ENCODE peak calls at places on chromosomes 12 and 14, in seven cellular contexts. One of them, this sample, is unnamed.

GRCh38 chr14:89386214-89386886 is 30.7 kb downstream of the FOXN3 start:
- DNase-seq in dorsolateral prefrontal cortex: no peak
- DNase-seq in esophagus squamous epithelium: no peak
- DNase-seq in uterus: no peak
- DNase-seq in HCT116: no peak
- DNase-seq in CD8-positive, alpha-beta memory T cell: no peak
- DNase-seq in thoracic aorta: no peak
- DNase-seq in this sample: no peak

GRCh38 chr12:105279460-105280056 is 43.6 kb upstream of the APPL2 start:
- DNase-seq in dorsolateral prefrontal cortex: peak
- DNase-seq in esophagus squamous epithelium: no peak
- DNase-seq in uterus: no peak
- DNase-seq in HCT116: peak
- DNase-seq in CD8-positive, alpha-beta memory T cell: peak
- DNase-seq in thoracic aorta: no peak
- DNase-seq in this sample: no peak

GRCh38 chr14:34766611-34767010 is 52.2 kb upstream of the CFL2 start:
- DNase-seq in dorsolateral prefrontal cortex: no peak
- DNase-seq in esophagus squamous epithelium: no peak
- DNase-seq in uterus: no peak
- DNase-seq in HCT116: no peak
- DNase-seq in CD8-positive, alpha-beta memory T cell: no peak
- DNase-seq in thoracic aorta: no peak
- DNase-seq in this sample: no peak

GRCh38 chr14:61284001-61284400 is 2.9 kb upstream of the TMEM30B start:
- DNase-seq in dorsolateral prefrontal cortex: no peak
- DNase-seq in esophagus squamous epithelium: no peak
- DNase-seq in uterus: no peak
- DNase-seq in HCT116: no peak
- DNase-seq in CD8-positive, alpha-beta memory T cell: no peak
- DNase-seq in thoracic aorta: no peak
- DNase-seq in this sample: no peak

GRCh38 chr14:69652942-69653680 is 41.7 kb downstream of the SUSD6 start:
- DNase-seq in dorsolateral prefrontal cortex: no peak
- DNase-seq in esophagus squamous epithelium: no peak
- DNase-seq in uterus: no peak
- DNase-seq in HCT116: no peak
- DNase-seq in CD8-positive, alpha-beta memory T cell: no peak
- DNase-seq in thoracic aorta: no peak
- DNase-seq in this sample: peak

GRCh38 chr12:103852498-103852992 is 11.5 kb upstream of the NT5DC3 start:
- DNase-seq in dorsolateral prefrontal cortex: no peak
- DNase-seq in esophagus squamous epithelium: no peak
- DNase-seq in uterus: no peak
- DNase-seq in HCT116: no peak
- DNase-seq in CD8-positive, alpha-beta memory T cell: no peak
- DNase-seq in thoracic aorta: no peak
- DNase-seq in this sample: peak

GRCh38 chr12:124588689-124589318 is 21.4 kb upstream of the NCOR2 start:
- DNase-seq in dorsolateral prefrontal cortex: peak
- DNase-seq in esophagus squamous epithelium: no peak
- DNase-seq in uterus: peak
- DNase-seq in HCT116: no peak
- DNase-seq in CD8-positive, alpha-beta memory T cell: no peak
- DNase-seq in thoracic aorta: no peak
- DNase-seq in this sample: no peak

GRCh38 chr12:47114481-47114892 is 34.7 kb upstream of the AMIGO2 start:
- DNase-seq in dorsolateral prefrontal cortex: no peak
- DNase-seq in esophagus squamous epithelium: no peak
- DNase-seq in uterus: no peak
- DNase-seq in HCT116: no peak
- DNase-seq in CD8-positive, alpha-beta memory T cell: no peak
- DNase-seq in thoracic aorta: no peak
- DNase-seq in this sample: no peak

GRCh38 chr12:1377681-1378080 is 216.7 kb downstream of the FBXL14 start:
- DNase-seq in dorsolateral prefrontal cortex: no peak
- DNase-seq in esophagus squamous epithelium: no peak
- DNase-seq in uterus: no peak
- DNase-seq in HCT116: no peak
- DNase-seq in CD8-positive, alpha-beta memory T cell: no peak
- DNase-seq in thoracic aorta: no peak
- DNase-seq in this sample: no peak

GRCh38 chr12:2229661-2230539 is 177.1 kb downstream of the CACNA1C start:
- DNase-seq in dorsolateral prefrontal cortex: no peak
- DNase-seq in esophagus squamous epithelium: no peak
- DNase-seq in uterus: no peak
- DNase-seq in HCT116: no peak
- DNase-seq in CD8-positive, alpha-beta memory T cell: no peak
- DNase-seq in thoracic aorta: no peak
- DNase-seq in this sample: no peak

GRCh38 chr14:50762001-50762930 is 68.7 kb downstream of the NIN start:
- DNase-seq in dorsolateral prefrontal cortex: no peak
- DNase-seq in esophagus squamous epithelium: no peak
- DNase-seq in uterus: no peak
- DNase-seq in HCT116: no peak
- DNase-seq in CD8-positive, alpha-beta memory T cell: no peak
- DNase-seq in thoracic aorta: no peak
- DNase-seq in this sample: peak

GRCh38 chr14:97179573-97179972 is 382.4 kb downstream of the VRK1 start:
- DNase-seq in dorsolateral prefrontal cortex: no peak
- DNase-seq in esophagus squamous epithelium: no peak
- DNase-seq in uterus: no peak
- DNase-seq in HCT116: no peak
- DNase-seq in CD8-positive, alpha-beta memory T cell: no peak
- DNase-seq in thoracic aorta: no peak
- DNase-seq in this sample: no peak

GRCh38 chr14:21428930-21429329 is 27.0 kb downstream of the CHD8 start:
- DNase-seq in dorsolateral prefrontal cortex: no peak
- DNase-seq in esophagus squamous epithelium: no peak
- DNase-seq in uterus: no peak
- DNase-seq in HCT116: no peak
- DNase-seq in CD8-positive, alpha-beta memory T cell: no peak
- DNase-seq in thoracic aorta: no peak
- DNase-seq in this sample: no peak

DNA sequence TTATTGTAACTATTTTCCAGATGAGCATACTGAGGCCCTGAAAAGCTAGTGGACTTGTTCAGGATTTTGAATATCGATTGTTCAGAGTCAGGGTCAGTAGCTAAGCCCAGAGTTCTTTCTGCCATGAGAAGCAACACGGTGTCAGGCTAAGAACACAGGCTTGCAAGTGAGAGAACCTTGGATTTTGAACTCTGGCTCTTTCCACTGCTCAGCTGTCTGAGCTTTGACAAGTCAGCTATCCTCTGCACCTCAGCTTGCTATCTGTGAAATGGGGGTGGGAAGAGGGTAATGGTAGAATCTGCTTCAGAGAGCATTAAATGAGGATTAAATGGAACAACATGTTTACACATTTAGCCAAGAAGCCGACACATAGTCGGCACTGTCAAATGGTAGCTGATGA is 157.2 kb downstream of the SAMD4A start:
- DNase-seq in dorsolateral prefrontal cortex: no peak
- DNase-seq in esophagus squamous epithelium: no peak
- DNase-seq in uterus: no peak
- DNase-seq in HCT116: no peak
- DNase-seq in CD8-positive, alpha-beta memory T cell: no peak
- DNase-seq in thoracic aorta: no peak
- DNase-seq in this sample: no peak
- H3K27ac ChIP-seq in dorsolateral prefrontal cortex: no peak
- H3K27ac ChIP-seq in esophagus squamous epithelium: no peak
- H3K27ac ChIP-seq in uterus: no peak
- H3K27ac ChIP-seq in HCT116: no peak
- H3K27ac ChIP-seq in CD8-positive, alpha-beta memory T cell: no peak
- H3K27ac ChIP-seq in thoracic aorta: no peak
- H3K27ac ChIP-seq in this sample: no peak

GRCh38 chr14:31395572-31396205 is 24.7 kb downstream of the HEATR5A start:
- DNase-seq in dorsolateral prefrontal cortex: no peak
- DNase-seq in esophagus squamous epithelium: no peak
- DNase-seq in uterus: no peak
- DNase-seq in HCT116: no peak
- DNase-seq in CD8-positive, alpha-beta memory T cell: no peak
- DNase-seq in thoracic aorta: no peak
- DNase-seq in this sample: no peak
- H3K27ac ChIP-seq in dorsolateral prefrontal cortex: no peak
- H3K27ac ChIP-seq in esophagus squamous epithelium: no peak
- H3K27ac ChIP-seq in uterus: no peak
- H3K27ac ChIP-seq in HCT116: no peak
- H3K27ac ChIP-seq in CD8-positive, alpha-beta memory T cell: no peak
- H3K27ac ChIP-seq in thoracic aorta: no peak
- H3K27ac ChIP-seq in this sample: no peak

GRCh38 chr12:11771356-11771755 is 121.9 kb downstream of the ETV6 start:
- DNase-seq in dorsolateral prefrontal cortex: no peak
- DNase-seq in esophagus squamous epithelium: no peak
- DNase-seq in uterus: no peak
- DNase-seq in HCT116: no peak
- DNase-seq in CD8-positive, alpha-beta memory T cell: no peak
- DNase-seq in thoracic aorta: no peak
- DNase-seq in this sample: no peak

GRCh38 chr12:11773889-11774677 is 124.6 kb downstream of the ETV6 start:
- DNase-seq in dorsolateral prefrontal cortex: no peak
- DNase-seq in esophagus squamous epithelium: no peak
- DNase-seq in uterus: no peak
- DNase-seq in HCT116: no peak
- DNase-seq in CD8-positive, alpha-beta memory T cell: no peak
- DNase-seq in thoracic aorta: no peak
- DNase-seq in this sample: no peak

GRCh38 chr12:11769723-11770514 is 120.4 kb downstream of the ETV6 start:
- DNase-seq in dorsolateral prefrontal cortex: no peak
- DNase-seq in esophagus squamous epithelium: no peak
- DNase-seq in uterus: no peak
- DNase-seq in HCT116: no peak
- DNase-seq in CD8-positive, alpha-beta memory T cell: no peak
- DNase-seq in thoracic aorta: no peak
- DNase-seq in this sample: no peak

GRCh38 chr12:11768233-11768965 is 118.9 kb downstream of the ETV6 start:
- DNase-seq in dorsolateral prefrontal cortex: no peak
- DNase-seq in esophagus squamous epithelium: no peak
- DNase-seq in uterus: no peak
- DNase-seq in HCT116: no peak
- DNase-seq in CD8-positive, alpha-beta memory T cell: no peak
- DNase-seq in thoracic aorta: no peak
- DNase-seq in this sample: no peak

DNA sequence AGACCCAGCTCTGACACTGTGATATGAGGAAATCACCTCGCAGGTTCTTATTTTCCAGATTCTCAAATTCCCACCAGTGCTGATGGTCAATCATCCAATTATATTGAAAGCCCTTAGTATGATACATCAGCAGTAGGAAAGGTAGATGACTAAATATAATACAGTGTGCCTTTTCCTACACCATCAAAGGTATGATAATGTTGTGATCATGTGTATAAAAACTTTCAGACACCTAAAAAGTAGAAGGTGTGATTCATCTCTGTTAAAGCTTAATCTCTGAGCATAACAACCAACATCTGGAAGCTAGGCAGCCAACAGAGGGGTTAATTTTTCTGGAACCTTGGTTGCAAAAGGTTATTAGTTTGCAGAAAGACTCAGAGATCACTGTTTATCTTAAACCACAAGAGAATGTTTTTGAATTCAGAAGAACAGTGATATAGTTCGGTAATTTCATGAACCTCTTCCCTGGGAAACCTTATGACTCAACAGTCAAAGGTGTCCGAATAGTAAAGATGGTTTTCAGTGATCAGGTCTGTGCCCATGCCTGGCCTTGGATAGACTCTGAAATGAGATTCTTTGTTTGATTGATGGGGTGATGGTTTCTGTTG is 122.5 kb downstream of the ETV6 start:
- DNase-seq in dorsolateral prefrontal cortex: no peak
- DNase-seq in esophagus squamous epithelium: no peak
- DNase-seq in uterus: no peak
- DNase-seq in HCT116: no peak
- DNase-seq in CD8-positive, alpha-beta memory T cell: no peak
- DNase-seq in thoracic aorta: no peak
- DNase-seq in this sample: no peak
- H3K27ac ChIP-seq in dorsolateral prefrontal cortex: no peak
- H3K27ac ChIP-seq in esophagus squamous epithelium: peak
- H3K27ac ChIP-seq in uterus: no peak
- H3K27ac ChIP-seq in HCT116: no peak
- H3K27ac ChIP-seq in CD8-positive, alpha-beta memory T cell: no peak
- H3K27ac ChIP-seq in thoracic aorta: no peak
- H3K27ac ChIP-seq in this sample: no peak

DNA sequence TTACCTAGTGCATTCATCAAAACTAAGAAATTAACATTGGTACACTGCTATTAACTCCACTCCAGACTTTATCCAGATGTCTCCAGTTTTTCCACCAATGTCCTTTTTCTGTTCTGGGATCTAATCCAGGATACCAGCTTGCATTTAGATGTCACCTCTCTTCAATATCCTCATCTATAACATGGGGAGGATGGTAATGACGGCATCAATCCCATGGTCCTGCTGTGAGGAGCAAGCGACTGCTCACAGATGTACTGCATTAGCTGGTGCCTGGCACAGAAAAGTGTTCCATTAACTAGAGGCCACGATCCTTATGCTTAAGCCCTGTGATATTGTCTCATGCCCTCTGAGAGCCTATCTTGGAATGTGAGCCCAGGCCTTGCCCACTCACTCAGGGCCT is 53.8 kb downstream of the CALM1 start:
- DNase-seq in dorsolateral prefrontal cortex: no peak
- DNase-seq in esophagus squamous epithelium: no peak
- DNase-seq in uterus: no peak
- DNase-seq in HCT116: no peak
- DNase-seq in CD8-positive, alpha-beta memory T cell: no peak
- DNase-seq in thoracic aorta: no peak
- DNase-seq in this sample: no peak
- H3K27ac ChIP-seq in dorsolateral prefrontal cortex: no peak
- H3K27ac ChIP-seq in esophagus squamous epithelium: no peak
- H3K27ac ChIP-seq in uterus: no peak
- H3K27ac ChIP-seq in HCT116: no peak
- H3K27ac ChIP-seq in CD8-positive, alpha-beta memory T cell: no peak
- H3K27ac ChIP-seq in thoracic aorta: no peak
- H3K27ac ChIP-seq in this sample: no peak

This sample was measured in caudate nucleus.